ENCODE peak calls at places on chromosome 10, in seven cellular contexts. R is T-helper 2 cell treated with Interferon-gamma antibody and Interleukin-4, amounts not matched to agents 5 μg/mL and 100 μg/mL, for 36 hours; K is uterus; H is pons; M is fibroblast of pulmonary artery; C is fibroblast of gingiva; S is fibroblast of lung. F is an unnamed sample.

GRCh38 chr10:80472234-80473095 is 18.4 kb downstream of the TSPAN14 start:
- DNase-seq in R (peak), K (no peak), H (no peak), M (peak), C (peak), S (peak), F (no peak)

GRCh38 chr10:11881477-11882417 is 58.6 kb downstream of the PROSER2 start:
- DNase-seq in R (no peak), K (no peak), H (no peak), M (no peak), C (no peak), S (no peak), F (no peak)

GRCh38 chr10:127013696-127014095 is 108.5 kb downstream of the DOCK1 start:
- DNase-seq in R (no peak), K (no peak), H (no peak), M (no peak), C (no peak), S (no peak), F (no peak)

GRCh38 chr10:77117501-77117900 is 520.1 kb downstream of the KCNMA1 start:
- DNase-seq in R (no peak), K (no peak), H (no peak), M (no peak), C (no peak), S (no peak), F (no peak)

GRCh38 chr10:12055722-12056121 is 13.0 kb upstream of the DHTKD1 start:
- DNase-seq in R (no peak), K (no peak), H (no peak), M (no peak), C (no peak), S (no peak), F (no peak)

GRCh38 chr10:61157182-61157581 is 213.2 kb upstream of the RHOBTB1 start:
- DNase-seq in R (no peak), K (no peak), H (no peak), M (peak), C (peak), S (no peak), F (no peak)

GRCh38 chr10:92419740-92420553 is 129.0 kb downstream of the MARCHF5 start:
- DNase-seq in R (no peak), K (no peak), H (peak), M (peak), C (peak), S (peak), F (peak)

GRCh38 chr10:124149681-124150080 is 56.3 kb upstream of the CHST15 start:
- DNase-seq in R (no peak), K (no peak), H (no peak), M (no peak), C (no peak), S (no peak), F (no peak)

GRCh38 chr10:79463578-79464496 is 18.4 kb upstream of the ZCCHC24 start:
- DNase-seq in R (no peak), K (no peak), H (no peak), M (no peak), C (peak), S (no peak), F (no peak)

GRCh38 chr10:52376665-52377354 is 62.7 kb downstream of the DKK1 start:
- DNase-seq in R (no peak), K (no peak), H (no peak), M (no peak), C (no peak), S (no peak), F (no peak)

GRCh38 chr10:114399576-114399975 is 4.7 kb downstream of the AFAP1L2 start:
- DNase-seq in R (no peak), K (no peak), H (no peak), M (no peak), C (no peak), S (no peak), F (no peak)

GRCh38 chr10:77286851-77287250 is 350.8 kb downstream of the KCNMA1 start:
- DNase-seq in R (no peak), K (no peak), H (no peak), M (no peak), C (no peak), S (no peak), F (no peak)

GRCh38 chr10:62050941-62051433 is 149.5 kb downstream of the ARID5B start:
- DNase-seq in R (peak), K (peak), H (peak), M (peak), C (peak), S (peak), F (peak)

GRCh38 chr10:102504179-102504975 is 605 bp downstream of the SUFU start:
- DNase-seq in R (peak), K (peak), H (no peak), M (no peak), C (no peak), S (peak), F (peak)

GRCh38 chr10:121084029-121084674 is 233.0 kb downstream of the WDR11 start:
- DNase-seq in R (no peak), K (no peak), H (peak), M (no peak), C (no peak), S (no peak), F (no peak)

GRCh38 chr10:48523820-48524758 is 80.8 kb downstream of the ARHGAP22 start:
- DNase-seq in R (no peak), K (no peak), H (no peak), M (peak), C (no peak), S (peak), F (no peak)

GRCh38 chr10:15472431-15473400 is 101.6 kb upstream of the FAM171A1 start:
- DNase-seq in R (no peak), K (no peak), H (no peak), M (peak), C (peak), S (peak), F (no peak)

GRCh38 chr10:124025638-124026336 is 67.6 kb downstream of the CHST15 start:
- DNase-seq in R (no peak), K (no peak), H (no peak), M (peak), C (peak), S (peak), F (no peak)

GRCh38 chr10:73796766-73797165 is 11.4 kb downstream of the ZSWIM8 start:
- DNase-seq in R (no peak), K (no peak), H (no peak), M (no peak), C (no peak), S (no peak), F (no peak)

GRCh38 chr10:62231805-62232204 is 36.8 kb downstream of the RTKN2 start:
- DNase-seq in R (no peak), K (no peak), H (no peak), M (no peak), C (no peak), S (no peak), F (no peak)

GRCh38 chr10:110426294-110427153 is 71.2 kb upstream of the DUSP5 start:
- DNase-seq in R (no peak), K (no peak), H (no peak), M (peak), C (peak), S (peak), F (no peak)

GRCh38 chr10:35306852-35307251 is 29.5 kb upstream of the CCNY start:
- DNase-seq in R (no peak), K (no peak), H (no peak), M (no peak), C (no peak), S (no peak), F (no peak)

GRCh38 chr10:113820507-113820906 is 33.4 kb downstream of the DCLRE1A start:
- DNase-seq in R (no peak), K (no peak), H (no peak), M (no peak), C (no peak), S (no peak), F (no peak)

GRCh38 chr10:80259405-80259871 is 30.0 kb downstream of the MAT1A start:
- DNase-seq in R (no peak), K (no peak), H (no peak), M (peak), C (no peak), S (no peak), F (no peak)

GRCh38 chr10:92184977-92185376 is 105.9 kb downstream of the CPEB3 start:
- DNase-seq in R (no peak), K (no peak), H (no peak), M (no peak), C (no peak), S (no peak), F (no peak)

GRCh38 chr10:63630928-63631685 is 109.9 kb downstream of the REEP3 start:
- DNase-seq in R (no peak), K (no peak), H (no peak), M (peak), C (peak), S (peak), F (no peak)

GRCh38 chr10:132476146-132477065 is 61.2 kb upstream of the INPP5A start:
- DNase-seq in R (no peak), K (no peak), H (no peak), M (no peak), C (no peak), S (no peak), F (peak)

GRCh38 chr10:119497243-119497642 is 45.3 kb downstream of the RGS10 start:
- DNase-seq in R (no peak), K (no peak), H (no peak), M (no peak), C (no peak), S (no peak), F (no peak)

GRCh38 chr10:110609592-110609991 is 34.5 kb upstream of the RBM20 start:
- DNase-seq in R (no peak), K (no peak), H (no peak), M (no peak), C (no peak), S (no peak), F (no peak)

GRCh38 chr10:33967721-33968120 is 633.3 kb upstream of the NRP1 start:
- DNase-seq in R (no peak), K (no peak), H (no peak), M (no peak), C (no peak), S (no peak), F (no peak)

GRCh38 chr10:100713049-100713858 is 32.1 kb upstream of the PAX2 start:
- DNase-seq in R (no peak), K (no peak), H (no peak), M (no peak), C (no peak), S (no peak), F (no peak)

GRCh38 chr10:12868229-12868628 is 133.3 kb downstream of the CCDC3 start:
- DNase-seq in R (no peak), K (no peak), H (no peak), M (no peak), C (no peak), S (no peak), F (no peak)

GRCh38 chr10:89522463-89522862 is 12.9 kb downstream of the SLC16A12 start:
- DNase-seq in R (no peak), K (no peak), H (no peak), M (peak), C (no peak), S (peak), F (no peak)

GRCh38 chr10:110221721-110222261 is 14.4 kb downstream of the MXI1 start:
- DNase-seq in R (peak), K (peak), H (peak), M (peak), C (peak), S (peak), F (peak)

GRCh38 chr10:10605551-10606081 is 412.1 kb upstream of the CELF2 start:
- DNase-seq in R (no peak), K (peak), H (no peak), M (peak), C (peak), S (peak), F (no peak)

F was measured in left ventricle myocardium inferior.